ENCODE peak calls at places on chromosomes 11 and 22, in ten cellular contexts. A is GM23338; N is lower leg skin; O is NCI-H1092; C is PC-9; D is body of pancreas; I is stimulated activated effector memory CD8-positive, alpha-beta T cell treated with anti-CD3 and anti-CD28 coated beads, Interleukin-12 subunit alpha, Interleukin-12 subunit beta, amount 100 ng/mL, for 72 hours; U is caudate nucleus; J is GM13977; H is stimulated activated CD4-positive, alpha-beta T cell treated with anti-CD3 and anti-CD28 coated beads, TNF-alpha, amount 100 ng/mL, for 1 hour. F is an unnamed sample.
A peak's percentile ranks its signal among the peaks of the same experiment; 100 is the strongest.

GRCh38 chr22:35582861-35583670 is 34.1 kb downstream of the MB start:
- DNase-seq in A (peak; percentile 78), N (peak; percentile 90), O (peak; percentile 33), C (peak; percentile 61), D (peak; percentile 71), I (peak; percentile 74), U (no peak), J (peak; percentile 87), H (peak; percentile 5), F (peak; percentile 60)

GRCh38 chr11:44978961-44979331 is 28.3 kb upstream of the TP53I11 start:
- DNase-seq in A (no peak), N (no peak), O (peak; percentile 96), C (peak; percentile 67), D (peak; percentile 86), I (no peak), U (no peak), J (no peak), H (no peak), F (peak; percentile 100)

GRCh38 chr11:82790723-82791487 is 57.2 kb upstream of the FAM181B start:
- DNase-seq in A (no peak), N (no peak), O (no peak), C (no peak), D (no peak), I (no peak), U (no peak), J (no peak), H (no peak), F (no peak)

GRCh38 chr11:59574467-59574866 is 41.1 kb downstream of the OSBP start:
- DNase-seq in A (no peak), N (no peak), O (no peak), C (no peak), D (no peak), I (no peak), U (no peak), J (no peak), H (no peak), F (no peak)

GRCh38 chr11:111469200-111469599 is 43.0 kb downstream of the BTG4 start:
- DNase-seq in A (no peak), N (no peak), O (no peak), C (no peak), D (no peak), I (no peak), U (no peak), J (no peak), H (no peak), F (no peak)

GRCh38 chr22:42962295-42963230 is 52.4 kb downstream of the PACSIN2 start:
- DNase-seq in A (no peak), N (no peak), O (no peak), C (peak; percentile 89), D (peak; percentile 59), I (no peak), U (no peak), J (no peak), H (no peak), F (peak; percentile 51)

GRCh38 chr11:11348303-11348702 is 4.7 kb downstream of the CSNK2A3 start:
- DNase-seq in A (no peak), N (no peak), O (no peak), C (no peak), D (no peak), I (no peak), U (no peak), J (no peak), H (no peak), F (no peak)

GRCh38 chr22:50657925-50658324 is 14.7 kb upstream of the SHANK3 start:
- DNase-seq in A (no peak), N (no peak), O (no peak), C (no peak), D (no peak), I (no peak), U (no peak), J (no peak), H (no peak), F (no peak)

GRCh38 chr11:26849009-26849408 is 127.1 kb upstream of the SLC5A12 start:
- DNase-seq in A (no peak), N (no peak), O (no peak), C (no peak), D (peak; percentile 8), I (no peak), U (no peak), J (no peak), H (no peak), F (no peak)

GRCh38 chr11:31499576-31500178 is 9.7 kb downstream of the IMMP1L start:
- DNase-seq in A (no peak), N (no peak), O (no peak), C (no peak), D (no peak), I (no peak), U (no peak), J (no peak), H (no peak), F (no peak)

GRCh38 chr11:3103076-3103475 is 45.9 kb upstream of the CARS1 start:
- DNase-seq in A (no peak), N (peak; percentile 81), O (no peak), C (no peak), D (no peak), I (no peak), U (no peak), J (no peak), H (no peak), F (no peak)

GRCh38 chr22:20979243-20979809 is 2.8 kb upstream of the LZTR1 start:
- DNase-seq in A (peak; percentile 100), N (peak; percentile 92), O (no peak), C (no peak), D (peak; percentile 79), I (no peak), U (peak; percentile 34), J (peak; percentile 73), H (no peak), F (no peak)

GRCh38 chr11:16764888-16765287 is 26.4 kb downstream of the C11orf58 start:
- DNase-seq in A (no peak), N (no peak), O (no peak), C (no peak), D (no peak), I (no peak), U (no peak), J (no peak), H (no peak), F (no peak)

GRCh38 chr11:77106321-77106720 is 3.7 kb downstream of the OMP start:
- DNase-seq in A (no peak), N (no peak), O (no peak), C (peak; percentile 35), D (peak; percentile 50), I (no peak), U (no peak), J (no peak), H (no peak), F (no peak)

GRCh38 chr11:114277637-114278341 is 18.4 kb upstream of the NNMT start:
- DNase-seq in A (no peak), N (no peak), O (no peak), C (no peak), D (no peak), I (no peak), U (no peak), J (no peak), H (no peak), F (no peak)

GRCh38 chr22:19483481-19484244 is 3.9 kb downstream of the CDC45 start:
- DNase-seq in A (no peak), N (no peak), O (no peak), C (no peak), D (no peak), I (no peak), U (no peak), J (no peak), H (no peak), F (no peak)

GRCh38 chr22:38781033-38781432 is 12.9 kb downstream of the DNAL4 start:
- DNase-seq in A (no peak), N (no peak), O (no peak), C (no peak), D (no peak), I (no peak), U (no peak), J (no peak), H (no peak), F (no peak)

GRCh38 chr11:122045181-122045586 is 70.8 kb downstream of the BLID start:
- DNase-seq in A (no peak), N (no peak), O (no peak), C (no peak), D (no peak), I (no peak), U (no peak), J (no peak), H (no peak), F (no peak)

GRCh38 chr11:106466441-106467190 is 389.2 kb downstream of the AASDHPPT start:
- DNase-seq in A (no peak), N (no peak), O (no peak), C (no peak), D (peak; percentile 18), I (no peak), U (no peak), J (no peak), H (no peak), F (no peak)

F was measured in HT-29.